ENCODE peak calls at places on chromosomes 4 and X, in five cellular contexts. One of them, this sample, is unnamed.

GRCh38 chrX:16826207-16826606 is 39.9 kb downstream of the TXLNG start:
- DNase-seq in activated CD4-positive, alpha-beta T cell treated with anti-CD3 and anti-CD28 coated beads, Interleukin-2, amount 50 U/mL, for 48 hours: no peak
- DNase-seq in germinal center: no peak
- DNase-seq in mesendoderm: peak
- DNase-seq in GM18507: no peak
- DNase-seq in this sample: no peak

GRCh38 chrX:72130156-72130761 is 1.5 kb downstream of the RTL5 start:
- DNase-seq in mesendoderm: no peak
- DNase-seq in GM18507: no peak
- DNase-seq in activated CD4-positive, alpha-beta T cell treated with anti-CD3 and anti-CD28 coated beads, Interleukin-2, amount 50 U/mL, for 48 hours: no peak
- DNase-seq in germinal center: no peak
- DNase-seq in this sample: no peak

GRCh38 chr4:75892508-75892907 is 9.7 kb downstream of the PPEF2 start:
- DNase-seq in GM18507: no peak
- DNase-seq in germinal center: no peak
- DNase-seq in activated CD4-positive, alpha-beta T cell treated with anti-CD3 and anti-CD28 coated beads, Interleukin-2, amount 50 U/mL, for 48 hours: no peak
- DNase-seq in mesendoderm: peak
- DNase-seq in this sample: no peak

GRCh38 chr4:24988776-24989175 is 42.0 kb downstream of the LGI2 start:
- DNase-seq in mesendoderm: peak
- DNase-seq in activated CD4-positive, alpha-beta T cell treated with anti-CD3 and anti-CD28 coated beads, Interleukin-2, amount 50 U/mL, for 48 hours: no peak
- DNase-seq in GM18507: no peak
- DNase-seq in germinal center: no peak
- DNase-seq in this sample: no peak

GRCh38 chr4:155441475-155441874 is 64.7 kb upstream of the MAP9 start:
- DNase-seq in activated CD4-positive, alpha-beta T cell treated with anti-CD3 and anti-CD28 coated beads, Interleukin-2, amount 50 U/mL, for 48 hours: no peak
- DNase-seq in germinal center: no peak
- DNase-seq in mesendoderm: no peak
- DNase-seq in GM18507: no peak
- DNase-seq in this sample: no peak

GRCh38 chrX:20664774-20665173 is 398.1 kb upstream of the RPS6KA3 start:
- DNase-seq in activated CD4-positive, alpha-beta T cell treated with anti-CD3 and anti-CD28 coated beads, Interleukin-2, amount 50 U/mL, for 48 hours: no peak
- DNase-seq in GM18507: no peak
- DNase-seq in germinal center: no peak
- DNase-seq in mesendoderm: peak
- DNase-seq in this sample: no peak

GRCh38 chr4:150533673-150534072 is 48.3 kb upstream of the MAB21L2 start:
- DNase-seq in germinal center: no peak
- DNase-seq in activated CD4-positive, alpha-beta T cell treated with anti-CD3 and anti-CD28 coated beads, Interleukin-2, amount 50 U/mL, for 48 hours: no peak
- DNase-seq in mesendoderm: no peak
- DNase-seq in GM18507: no peak
- DNase-seq in this sample: no peak

GRCh38 chr4:133513891-133514290 is 364.8 kb downstream of the PCDH10 start:
- DNase-seq in mesendoderm: no peak
- DNase-seq in germinal center: no peak
- DNase-seq in activated CD4-positive, alpha-beta T cell treated with anti-CD3 and anti-CD28 coated beads, Interleukin-2, amount 50 U/mL, for 48 hours: no peak
- DNase-seq in GM18507: no peak
- DNase-seq in this sample: no peak

This sample was measured in kidney.